ENCODE peak calls at places on chromosome 16, in four cellular contexts. S, L, I and K are unnamed samples.

GRCh38 chr16:73016488-73016830 is 31.5 kb downstream of the ZFHX3 start:
- DNase-seq in S (no peak), L (no peak), I (no peak), K (no peak)

GRCh38 chr16:15952265-15952711 is 2.9 kb downstream of the ABCC1 start:
- DNase-seq in S (peak; percentile 27), L (no peak), I (no peak), K (peak; percentile 46)

GRCh38 chr16:31695667-31696066 is 168.0 kb downstream of the AHSP start:
- DNase-seq in S (no peak), L (no peak), I (no peak), K (no peak)

GRCh38 chr16:88533945-88534641 is 36.1 kb upstream of the ZC3H18 start:
- DNase-seq in S (peak; percentile 78), L (peak; percentile 74), I (peak; percentile 17), K (no peak)

GRCh38 chr16:9757687-9758086 is 424.5 kb downstream of the GRIN2A start:
- DNase-seq in S (no peak), L (no peak), I (no peak), K (no peak)

GRCh38 chr16:77289331-77289809 is 90.2 kb downstream of the SYCE1L start:
- DNase-seq in S (peak; percentile 15), L (no peak), I (no peak), K (no peak)

GRCh38 chr16:48081656-48082055 is 74.1 kb downstream of the ABCC12 start:
- DNase-seq in S (no peak), L (no peak), I (no peak), K (no peak)

GRCh38 chr16:59385953-59386352 is 651.8 kb upstream of the GOT2 start:
- DNase-seq in S (no peak), L (no peak), I (no peak), K (no peak)

GRCh38 chr16:64225036-64225435 is 896.8 kb downstream of the CDH11 start:
- DNase-seq in S (no peak), L (no peak), I (no peak), K (no peak)

GRCh38 chr16:3868967-3869366 is 11.5 kb downstream of the CREBBP start:
- DNase-seq in S (no peak), L (no peak), I (no peak), K (no peak)

GRCh38 chr16:73053379-73054130 is 5.6 kb upstream of the ZFHX3 start:
- DNase-seq in S (peak; percentile 52), L (no peak), I (no peak), K (no peak)

GRCh38 chr16:25051446-25052160 is 36.4 kb upstream of the ARHGAP17 start:
- DNase-seq in S (no peak), L (no peak), I (no peak), K (no peak)
- TF ChIP-seq TEAD4 in S (no peak), L (no peak), I (no peak), K (no peak)

DNA sequence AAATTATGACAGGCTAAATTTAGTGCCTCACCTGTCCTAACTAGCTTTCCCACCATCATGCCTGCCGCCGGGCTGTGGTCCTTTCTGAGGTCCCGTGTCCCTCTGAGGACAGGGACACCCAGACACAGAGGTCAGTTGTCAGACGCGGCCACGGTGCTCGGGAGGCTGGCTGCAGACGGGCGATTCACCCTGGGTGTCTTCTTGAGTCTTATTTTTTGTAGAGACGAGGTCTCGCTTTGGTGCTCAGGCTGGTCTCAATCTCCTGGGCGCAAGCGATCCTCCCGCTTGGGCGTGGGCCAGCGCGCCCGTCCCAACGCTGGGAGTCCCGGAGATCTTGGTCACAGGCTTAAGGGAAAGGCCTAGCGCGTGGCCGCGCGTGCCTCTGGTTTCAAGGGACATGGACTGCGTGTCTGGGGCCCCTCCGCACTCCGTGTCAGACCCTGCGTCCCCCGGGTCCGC is 797 bp upstream of the RAB11FIP3 start:
- DNase-seq in S (no peak), L (no peak), I (no peak), K (no peak)
- TF ChIP-seq TEAD4 in S (no peak), L (no peak), I (no peak), K (peak; percentile 90)

GRCh38 chr16:24045641-24046040 is 209.9 kb downstream of the PRKCB start:
- DNase-seq in S (peak; percentile 70), L (peak; percentile 75), I (peak; percentile 81), K (no peak)
- TF ChIP-seq TEAD4 in S (no peak), L (peak; percentile 34), I (peak; percentile 79), K (no peak)

GRCh38 chr16:84449156-84450140 is 55.0 kb downstream of the MEAK7 start:
- DNase-seq in S (no peak), L (no peak), I (no peak), K (no peak)

GRCh38 chr16:84448444-84448843 is 56.0 kb downstream of the MEAK7 start:
- DNase-seq in S (no peak), L (no peak), I (no peak), K (no peak)

GRCh38 chr16:84451781-84452180 is 52.7 kb downstream of the MEAK7 start:
- DNase-seq in S (no peak), L (no peak), I (no peak), K (no peak)

GRCh38 chr16:84453061-84453752 is 51.3 kb downstream of the MEAK7 start:
- DNase-seq in S (no peak), L (no peak), I (no peak), K (no peak)

GRCh38 chr16:84450176-84450865 is 54.1 kb downstream of the MEAK7 start:
- DNase-seq in S (no peak), L (no peak), I (no peak), K (no peak)
- TF ChIP-seq TEAD4 in S (no peak), L (no peak), I (no peak), K (no peak)

GRCh38 chr16:30434852-30435251 is 5.0 kb upstream of the DCTPP1 start:
- DNase-seq in S (no peak), L (no peak), I (no peak), K (no peak)
- TF ChIP-seq TEAD4 in S (no peak), L (no peak), I (no peak), K (no peak)

DNA sequence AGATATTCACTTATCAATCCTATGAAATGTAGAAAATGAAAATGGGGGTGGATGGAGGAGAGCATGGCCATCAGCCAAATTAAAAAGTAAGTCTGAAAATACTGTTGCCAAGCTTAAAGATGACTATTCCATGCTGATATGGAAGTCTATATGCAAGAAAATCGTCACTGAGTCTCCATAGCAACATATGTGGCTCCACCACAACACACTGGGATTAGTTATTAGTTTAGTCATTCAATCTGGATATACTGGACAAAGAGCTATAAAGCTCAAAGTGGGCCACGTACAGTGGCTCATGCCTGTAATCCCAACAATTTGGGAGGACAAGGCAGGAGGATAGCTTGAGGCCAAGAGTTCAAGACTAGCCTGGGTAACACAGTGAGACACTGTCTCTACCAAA is 24.7 kb upstream of the PSMD7 start:
- DNase-seq in S (no peak), L (no peak), I (no peak), K (no peak)
- TF ChIP-seq TEAD4 in S (no peak), L (no peak), I (no peak), K (no peak)

GRCh38 chr16:25700547-25700946 is 8.8 kb downstream of the HS3ST4 start:
- DNase-seq in S (no peak), L (no peak), I (no peak), K (no peak)
- TF ChIP-seq TEAD4 in S (no peak), L (no peak), I (no peak), K (no peak)